ENCODE peak calls at places on chromosome X, in five cellular contexts. Y is activated T-cell treated with anti-CD3 and anti-CD28 coated beads, Interleukin-2, amount 50 U/mL, for 72 hours; P is body of pancreas; J is stimulated activated naive B cell treated with anti-CD40 and anti-IgM and Interleukin-4, amounts not matched to agents 10 μg/mL and 1 μg/mL and 100 μg/mL, for 72 hours; L is A549. Z is an unnamed sample.

GRCh38 chrX:13371191-13371590 is 51.3 kb upstream of the ATXN3L start:
- ATAC-seq in Y (no peak), J (no peak), P (no peak), L (no peak), Z (no peak)

GRCh38 chrX:53263597-53264094 is 17.7 kb downstream of the IQSEC2 start:
- ATAC-seq in J (peak; percentile 58), Y (peak; percentile 82), P (no peak), L (peak; percentile 84), Z (peak; percentile 93)

GRCh38 chrX:39667746-39668507 is 429.8 kb downstream of the BCOR start:
- ATAC-seq in J (no peak), P (no peak), Y (no peak), L (no peak), Z (no peak)

GRCh38 chrX:132622130-132622529 is 133.3 kb upstream of the MBNL3 start:
- ATAC-seq in L (no peak), P (no peak), J (peak; percentile 67), Y (peak; percentile 100), Z (peak; percentile 99)

GRCh38 chrX:9320940-9321339 is 143.9 kb upstream of the TBL1X start:
- ATAC-seq in P (no peak), Y (no peak), J (no peak), L (peak; percentile 93), Z (no peak)

GRCh38 chrX:20265726-20266681 is 705 bp downstream of the RPS6KA3 start:
- ATAC-seq in P (peak; percentile 30), Y (peak; percentile 19), J (peak; percentile 25), L (peak; percentile 68), Z (peak; percentile 18)

GRCh38 chrX:1679238-1679637 is 64.4 kb downstream of the ASMT start:
- ATAC-seq in J (peak; percentile 84), Y (peak; percentile 67), P (no peak), L (peak; percentile 70), Z (peak; percentile 99)

GRCh38 chrX:19344207-19344534 is 444 bp downstream of the PDHA1 start:
- ATAC-seq in Y (no peak), J (peak; percentile 36), P (no peak), L (peak; percentile 62), Z (no peak)

GRCh38 chrX:87402256-87402655 is 115.3 kb upstream of the KLHL4 start:
- ATAC-seq in Y (no peak), P (no peak), J (no peak), L (no peak), Z (no peak)

GRCh38 chrX:3143043-3143799 is 102.0 kb downstream of the ARSF start:
- ATAC-seq in L (no peak), Y (peak; percentile 60), P (no peak), J (peak; percentile 84), Z (no peak)

GRCh38 chrX:36198575-36198974 is 279.0 kb downstream of the CFAP47 start:
- ATAC-seq in J (no peak), Y (no peak), L (no peak), P (no peak), Z (no peak)

GRCh38 chrX:43505759-43506158 is 150.3 kb upstream of the MAOA start:
- ATAC-seq in Y (no peak), P (no peak), L (no peak), J (no peak), Z (no peak)

GRCh38 chrX:39829965-39830364 is 267.8 kb downstream of the BCOR start:
- ATAC-seq in L (no peak), Y (no peak), J (no peak), P (peak; percentile 24), Z (no peak)

GRCh38 chrX:153487590-153488071 is 7.1 kb upstream of the BGN start:
- ATAC-seq in P (no peak), Y (no peak), L (no peak), J (no peak), Z (no peak)

GRCh38 chrX:68072016-68072415 is 361.3 kb downstream of the OPHN1 start:
- ATAC-seq in Y (no peak), P (no peak), J (no peak), L (no peak), Z (no peak)

GRCh38 chrX:16039834-16040233 is 83.5 kb upstream of the GRPR start:
- ATAC-seq in L (no peak), Y (peak; percentile 72), J (no peak), P (no peak), Z (no peak)

GRCh38 chrX:39725114-39725513 is 372.6 kb downstream of the BCOR start:
- ATAC-seq in Y (no peak), P (no peak), L (no peak), J (no peak), Z (no peak)

GRCh38 chrX:39693298-39693697 is 404.5 kb downstream of the BCOR start:
- ATAC-seq in J (no peak), L (no peak), Y (no peak), P (no peak), Z (no peak)

Z was measured in activated T-helper 17 cell treated with anti-CD3 and anti-CD28 coated beads, Interleukin-2, amount 50 U/mL, for 72 hours.